ENCODE peak calls at places on chromosomes 7 and 10, in four cellular contexts. One of them, this sample, is unnamed.

GRCh38 chr7:147541261-147541660 is 1049.3 kb upstream of the C7orf33 start:
- DNase-seq in neural crest cell: no peak
- DNase-seq in hippocampal formation: no peak
- DNase-seq in astrocyte of the cerebellum: no peak
- DNase-seq in this sample: no peak

GRCh38 chr7:95660023-95660434 is 63.7 kb upstream of the PDK4 start:
- DNase-seq in neural crest cell: no peak
- DNase-seq in hippocampal formation: no peak
- DNase-seq in astrocyte of the cerebellum: no peak
- DNase-seq in this sample: no peak

GRCh38 chr10:34235164-34235832 is 579.8 kb downstream of the PARD3 start:
- DNase-seq in neural crest cell: no peak
- DNase-seq in hippocampal formation: no peak
- DNase-seq in astrocyte of the cerebellum: peak; percentile 64
- DNase-seq in this sample: no peak

GRCh38 chr10:113227045-113227444 is 277.0 kb downstream of the TCF7L2 start:
- DNase-seq in neural crest cell: no peak
- DNase-seq in hippocampal formation: no peak
- DNase-seq in astrocyte of the cerebellum: no peak
- DNase-seq in this sample: no peak

GRCh38 chr10:114703377-114704125 is 45.5 kb upstream of the ABLIM1 start:
- DNase-seq in neural crest cell: peak; percentile 12
- DNase-seq in hippocampal formation: no peak
- DNase-seq in astrocyte of the cerebellum: no peak
- DNase-seq in this sample: no peak

GRCh38 chr7:98205162-98205845 is 5.9 kb upstream of the BHLHA15 start:
- DNase-seq in neural crest cell: no peak
- DNase-seq in hippocampal formation: no peak
- DNase-seq in astrocyte of the cerebellum: no peak
- DNase-seq in this sample: no peak

GRCh38 chr7:155405399-155406318 is 52.3 kb upstream of the EN2 start:
- DNase-seq in neural crest cell: no peak
- DNase-seq in hippocampal formation: no peak
- DNase-seq in astrocyte of the cerebellum: no peak
- DNase-seq in this sample: no peak

GRCh38 chr7:121126801-121127534 is 138.5 kb downstream of the CPED1 start:
- DNase-seq in neural crest cell: no peak
- DNase-seq in hippocampal formation: no peak
- DNase-seq in astrocyte of the cerebellum: peak; percentile 31
- DNase-seq in this sample: no peak

GRCh38 chr7:8378349-8379019 is 54.9 kb upstream of the NXPH1 start:
- DNase-seq in neural crest cell: no peak
- DNase-seq in hippocampal formation: no peak
- DNase-seq in astrocyte of the cerebellum: no peak
- DNase-seq in this sample: no peak

GRCh38 chr10:6995339-6995738 is 415.3 kb upstream of the PRKCQ start:
- DNase-seq in neural crest cell: no peak
- DNase-seq in hippocampal formation: no peak
- DNase-seq in astrocyte of the cerebellum: no peak
- DNase-seq in this sample: no peak

GRCh38 chr7:152761116-152761748 is 1.7 kb downstream of the ACTR3B start:
- DNase-seq in neural crest cell: no peak
- DNase-seq in hippocampal formation: no peak
- DNase-seq in astrocyte of the cerebellum: no peak
- DNase-seq in this sample: no peak

GRCh38 chr7:101681170-101682007 is 52.3 kb upstream of the MYL10 start:
- DNase-seq in neural crest cell: no peak
- DNase-seq in hippocampal formation: peak; percentile 15
- DNase-seq in astrocyte of the cerebellum: peak; percentile 62
- DNase-seq in this sample: peak; percentile 82

GRCh38 chr7:128770238-128770637 is 5.4 kb downstream of the OPN1SW start:
- DNase-seq in neural crest cell: no peak
- DNase-seq in hippocampal formation: no peak
- DNase-seq in astrocyte of the cerebellum: no peak
- DNase-seq in this sample: no peak

GRCh38 chr10:451021-451471 is 238.4 kb downstream of the DIP2C start:
- DNase-seq in neural crest cell: no peak
- DNase-seq in hippocampal formation: no peak
- DNase-seq in astrocyte of the cerebellum: no peak
- DNase-seq in this sample: peak; percentile 31

GRCh38 chr10:52539463-52539862 is 225.4 kb downstream of the DKK1 start:
- DNase-seq in neural crest cell: no peak
- DNase-seq in hippocampal formation: no peak
- DNase-seq in astrocyte of the cerebellum: peak; percentile 33
- DNase-seq in this sample: peak; percentile 57

GRCh38 chr10:5829267-5829666 is 16.0 kb upstream of the GDI2 start:
- DNase-seq in neural crest cell: no peak
- DNase-seq in hippocampal formation: no peak
- DNase-seq in astrocyte of the cerebellum: no peak
- DNase-seq in this sample: no peak

GRCh38 chr10:6716521-6716920 is 136.4 kb upstream of the PRKCQ start:
- DNase-seq in neural crest cell: no peak
- DNase-seq in hippocampal formation: no peak
- DNase-seq in astrocyte of the cerebellum: no peak
- DNase-seq in this sample: no peak

GRCh38 chr10:3494131-3494878 is 290.7 kb downstream of the KLF6 start:
- DNase-seq in neural crest cell: no peak
- DNase-seq in hippocampal formation: no peak
- DNase-seq in astrocyte of the cerebellum: no peak
- DNase-seq in this sample: peak; percentile 16

GRCh38 chr10:335151-335800 is 200.0 kb downstream of the ZMYND11 start:
- DNase-seq in neural crest cell: no peak
- DNase-seq in hippocampal formation: no peak
- DNase-seq in astrocyte of the cerebellum: no peak
- DNase-seq in this sample: peak; percentile 14

GRCh38 chr7:132680590-132680989 is 104.3 kb upstream of the PLXNA4 start:
- DNase-seq in neural crest cell: no peak
- DNase-seq in hippocampal formation: no peak
- DNase-seq in astrocyte of the cerebellum: no peak
- DNase-seq in this sample: no peak

GRCh38 chr10:71573562-71574300 is 145.8 kb downstream of the C10orf105 start:
- DNase-seq in neural crest cell: no peak
- DNase-seq in hippocampal formation: no peak
- DNase-seq in astrocyte of the cerebellum: no peak
- DNase-seq in this sample: no peak

GRCh38 chr7:93011351-93012294 is 106.2 kb downstream of the SAMD9 start:
- DNase-seq in neural crest cell: no peak
- DNase-seq in hippocampal formation: no peak
- DNase-seq in astrocyte of the cerebellum: peak; percentile 95
- DNase-seq in this sample: peak; percentile 56

GRCh38 chr7:116776610-116777289 is 85.6 kb upstream of the CAPZA2 start:
- DNase-seq in neural crest cell: no peak
- DNase-seq in hippocampal formation: no peak
- DNase-seq in astrocyte of the cerebellum: peak; percentile 90
- DNase-seq in this sample: no peak

GRCh38 chr10:124323145-124323725 is 95.5 kb downstream of the OAT start:
- DNase-seq in neural crest cell: no peak
- DNase-seq in hippocampal formation: no peak
- DNase-seq in astrocyte of the cerebellum: no peak
- DNase-seq in this sample: peak; percentile 31

GRCh38 chr7:4612939-4613841 is 68.9 kb upstream of the FOXK1 start:
- DNase-seq in neural crest cell: no peak
- DNase-seq in hippocampal formation: no peak
- DNase-seq in astrocyte of the cerebellum: peak; percentile 34
- DNase-seq in this sample: no peak

GRCh38 chr10:125152646-125153368 is 7.6 kb downstream of the CTBP2 start:
- DNase-seq in neural crest cell: no peak
- DNase-seq in hippocampal formation: peak; percentile 79
- DNase-seq in astrocyte of the cerebellum: no peak
- DNase-seq in this sample: no peak

GRCh38 chr7:75737856-75738603 is 711 bp downstream of the HIP1 start:
- DNase-seq in neural crest cell: peak; percentile 39
- DNase-seq in hippocampal formation: peak; percentile 20
- DNase-seq in astrocyte of the cerebellum: no peak
- DNase-seq in this sample: peak; percentile 42

GRCh38 chr10:83555264-83555663 is 584.0 kb upstream of the GHITM start:
- DNase-seq in neural crest cell: no peak
- DNase-seq in hippocampal formation: no peak
- DNase-seq in astrocyte of the cerebellum: no peak
- DNase-seq in this sample: no peak

GRCh38 chr7:129857313-129857712 is 95.4 kb downstream of the UBE2H start:
- DNase-seq in neural crest cell: no peak
- DNase-seq in hippocampal formation: no peak
- DNase-seq in astrocyte of the cerebellum: no peak
- DNase-seq in this sample: no peak

GRCh38 chr10:19014034-19014433 is 34.6 kb upstream of the MALRD1 start:
- DNase-seq in neural crest cell: no peak
- DNase-seq in hippocampal formation: no peak
- DNase-seq in astrocyte of the cerebellum: peak; percentile 18
- DNase-seq in this sample: no peak

GRCh38 chr10:69901022-69901421 is 99.3 kb downstream of the COL13A1 start:
- DNase-seq in neural crest cell: no peak
- DNase-seq in hippocampal formation: no peak
- DNase-seq in astrocyte of the cerebellum: no peak
- DNase-seq in this sample: no peak

GRCh38 chr10:101301111-101301731 is 52.7 kb upstream of the BTRC start:
- DNase-seq in neural crest cell: no peak
- DNase-seq in hippocampal formation: no peak
- DNase-seq in astrocyte of the cerebellum: no peak
- DNase-seq in this sample: peak; percentile 57

GRCh38 chr10:19041176-19041575 is 7.4 kb upstream of the MALRD1 start:
- DNase-seq in neural crest cell: no peak
- DNase-seq in hippocampal formation: no peak
- DNase-seq in astrocyte of the cerebellum: no peak
- DNase-seq in this sample: no peak

GRCh38 chr10:46787321-46787615 is 124.0 kb upstream of the PTPN20 start:
- DNase-seq in neural crest cell: no peak
- DNase-seq in hippocampal formation: peak; percentile 39
- DNase-seq in astrocyte of the cerebellum: peak; percentile 35
- DNase-seq in this sample: peak; percentile 42

GRCh38 chr10:116974442-116975005 is 30.5 kb downstream of the SHTN1 start:
- DNase-seq in neural crest cell: no peak
- DNase-seq in hippocampal formation: no peak
- DNase-seq in astrocyte of the cerebellum: peak; percentile 57
- DNase-seq in this sample: peak; percentile 39

GRCh38 chr7:149741629-149742028 is 31.8 kb downstream of the ZNF467 start:
- DNase-seq in neural crest cell: no peak
- DNase-seq in hippocampal formation: peak; percentile 43
- DNase-seq in astrocyte of the cerebellum: no peak
- DNase-seq in this sample: no peak

GRCh38 chr10:32163774-32164148 is 107.5 kb upstream of the KIF5B start:
- DNase-seq in neural crest cell: no peak
- DNase-seq in hippocampal formation: no peak
- DNase-seq in astrocyte of the cerebellum: no peak
- DNase-seq in this sample: no peak

This sample was measured in SJSA1.